ENCODE peak calls at places on chromosomes 13 and 19, in four cellular contexts. W, J, S and B are unnamed samples.

GRCh38 chr13:25085125-25085742 is 10.7 kb upstream of the PABPC3 start:
- DNase-seq in W (peak; percentile 38), J (peak; percentile 36), S (no peak), B (no peak)

GRCh38 chr19:57249329-57249728 is 8.9 kb downstream of the ZNF805 start:
- DNase-seq in S (no peak), J (no peak), W (no peak), B (no peak)

GRCh38 chr13:30984620-30985019 is 52.2 kb downstream of the TEX26 start:
- DNase-seq in S (no peak), W (no peak), J (no peak), B (no peak)

GRCh38 chr13:60312851-60313505 is 84.0 kb upstream of the TDRD3 start:
- DNase-seq in W (no peak), J (no peak), S (no peak), B (no peak)

GRCh38 chr13:23657056-23657455 is 86.8 kb downstream of the TNFRSF19 start:
- DNase-seq in S (no peak), J (no peak), W (no peak), B (no peak)

GRCh38 chr13:46679369-46680180 is 117.4 kb downstream of the ESD start:
- DNase-seq in W (no peak), J (no peak), S (no peak), B (no peak)

GRCh38 chr13:59099182-59099950 is 1064.4 kb downstream of the DIAPH3 start:
- DNase-seq in J (no peak), S (no peak), W (no peak), B (no peak)

GRCh38 chr13:96810104-96810503 is 184.2 kb downstream of the OXGR1 start:
- DNase-seq in W (no peak), J (no peak), S (no peak), B (no peak)

GRCh38 chr13:111278711-111279110 is 41.7 kb upstream of the TEX29 start:
- DNase-seq in W (no peak), J (no peak), S (no peak), B (no peak)

GRCh38 chr13:67063036-67063435 is 167.1 kb downstream of the PCDH9 start:
- DNase-seq in S (no peak), J (no peak), W (peak; percentile 17), B (no peak)

GRCh38 chr13:67069117-67069767 is 160.9 kb downstream of the PCDH9 start:
- DNase-seq in W (no peak), S (no peak), J (no peak), B (no peak)

GRCh38 chr13:67062160-67062559 is 168.0 kb downstream of the PCDH9 start:
- DNase-seq in J (no peak), W (no peak), S (no peak), B (no peak)

GRCh38 chr13:67061750-67062149 is 168.4 kb downstream of the PCDH9 start:
- DNase-seq in W (no peak), J (no peak), S (no peak), B (no peak)

GRCh38 chr13:67064920-67065319 is 165.2 kb downstream of the PCDH9 start:
- DNase-seq in J (no peak), W (no peak), S (no peak), B (no peak)
- H3K27ac ChIP-seq in J (no peak overlapping the region), W (no peak overlapping the region), S (no peak overlapping the region), B (no peak overlapping the region)

GRCh38 chr13:88726075-88726474 is 1054.9 kb downstream of the SLITRK5 start:
- DNase-seq in W (no peak), J (no peak), S (no peak), B (no peak)

DNA sequence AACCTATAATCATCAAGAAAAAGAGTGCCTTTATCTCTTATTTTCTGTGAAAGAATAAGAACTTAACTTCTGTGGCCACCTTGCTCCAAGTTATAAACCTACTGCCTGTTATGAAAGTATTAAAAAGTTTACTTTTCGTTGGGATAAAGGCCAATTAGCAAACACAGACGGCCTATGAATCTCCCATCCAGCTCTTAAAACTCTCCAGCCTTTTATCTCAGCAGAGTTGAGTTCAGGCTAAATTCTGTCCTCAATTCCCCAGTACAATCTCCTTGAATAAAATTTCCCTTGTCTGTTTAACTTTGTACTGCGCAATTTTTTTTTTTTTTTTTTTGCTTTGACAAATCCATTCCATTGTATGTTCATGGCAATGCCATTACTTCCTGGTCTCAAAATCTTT is 1058.4 kb downstream of the SLITRK5 start:
- DNase-seq in S (no peak), J (no peak), W (no peak), B (no peak)
- H3K36me3 ChIP-seq in S (no peaks in the 10 kb centered on the region), J (no peaks in the 10 kb centered on the region), W (no peaks in the 10 kb centered on the region), B (no peaks in the 10 kb centered on the region)

DNA sequence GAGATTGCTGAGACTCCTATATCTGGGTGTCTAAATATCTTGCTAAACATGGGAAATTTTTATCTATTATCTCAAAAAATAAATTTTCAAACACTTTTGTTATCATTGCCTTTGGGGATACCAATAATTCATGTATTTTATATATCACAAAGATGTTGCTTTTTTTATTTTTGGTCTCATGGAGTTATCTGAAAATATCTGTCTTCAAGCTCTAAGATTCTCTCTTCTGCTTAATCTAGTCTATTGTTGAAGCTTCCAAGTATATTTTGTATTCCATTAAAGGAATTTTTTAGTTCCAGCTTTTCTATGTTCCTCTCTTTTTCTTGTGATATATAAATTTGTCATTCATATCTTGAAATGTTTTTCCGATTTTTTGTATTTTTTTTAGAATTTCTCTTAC is 812.0 kb downstream of the DACH1 start:
- DNase-seq in W (no peak), J (no peak), S (no peak), B (no peak)
- H3K27ac ChIP-seq in W (no peak overlapping the region), J (no peak overlapping the region), S (no peak overlapping the region), B (no peak overlapping the region)

DNA sequence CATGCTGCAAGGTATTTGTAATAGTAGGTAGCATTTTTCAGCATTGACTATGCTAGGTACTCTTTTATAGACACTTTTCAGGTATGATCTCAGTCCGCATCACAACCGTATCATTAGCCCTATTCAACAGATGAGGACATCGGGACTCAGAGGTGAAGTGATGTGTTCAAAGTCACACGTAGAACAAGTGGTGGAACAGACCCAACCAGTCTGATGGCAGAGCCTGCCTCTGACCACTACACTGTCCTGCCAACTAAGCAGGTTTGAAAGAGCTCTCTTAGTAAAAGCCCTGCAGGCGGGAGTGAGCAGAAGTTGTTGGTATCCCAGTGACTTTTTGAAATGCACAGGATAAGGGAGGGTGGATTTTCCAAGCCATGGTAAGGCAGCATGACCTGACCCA is 20.2 kb downstream of the PAF1 start:
- DNase-seq in S (no peak), J (no peak), W (no peak), B (no peak)
- H3K36me3 ChIP-seq in S (peaks cover 6% of the 10 kb centered on the region), J (peaks cover 46% of the 10 kb centered on the region), W (peaks cover 17% of the 10 kb centered on the region), B (peaks cover 57% of the 10 kb centered on the region)

GRCh38 chr19:13100871-13101589 is 1.6 kb downstream of the LYL1 start:
- DNase-seq in S (no peak), W (no peak), J (no peak), B (no peak)
- H3K27ac ChIP-seq in S (no peak overlapping the region), W (no peak overlapping the region), J (no peak overlapping the region), B (peak overlapping the region; percentile 97)

GRCh38 chr19:39983695-39984302 is 12.8 kb downstream of the PSMC4 start:
- DNase-seq in J (no peak), S (no peak), W (no peak), B (no peak)

GRCh38 chr19:39986643-39987042 is 10.2 kb upstream of the ZNF546 start:
- DNase-seq in J (no peak), S (no peak), W (no peak), B (no peak)

GRCh38 chr19:39987167-39987566 is 9.7 kb upstream of the ZNF546 start:
- DNase-seq in S (no peak), J (no peak), W (no peak), B (no peak)

GRCh38 chr19:39987596-39987995 is 9.3 kb upstream of the ZNF546 start:
- DNase-seq in S (no peak), J (no peak), W (no peak), B (no peak)

GRCh38 chr19:39982883-39983282 is 11.9 kb downstream of the PSMC4 start:
- DNase-seq in J (no peak), W (no peak), S (no peak), B (no peak)
- H3K36me3 ChIP-seq in J (peaks cover 53% of the 10 kb centered on the region), W (peaks cover 25% of the 10 kb centered on the region), S (peaks cover 6% of the 10 kb centered on the region), B (peaks cover 66% of the 10 kb centered on the region)

GRCh38 chr13:32048816-32049215 is 17.2 kb downstream of the FRY start:
- DNase-seq in W (no peak), J (no peak), S (no peak), B (no peak)
- H3K27ac ChIP-seq in W (no peak overlapping the region), J (no peak overlapping the region), S (peak overlapping the region; percentile 32), B (no peak overlapping the region)